ENCODE peak calls at places on chromosome 3, in five cellular contexts. H is astrocyte of the spinal cord, N is cardiac fibroblast, A is right atrium auricular region, I is transverse colon. J is an unnamed sample.

GRCh38 chr3:73094127-73094526 is 32.7 kb downstream of the EBLN2 start:
- DNase-seq in A (no peak), N (no peak), I (no peak), H (no peak), J (no peak)

GRCh38 chr3:99473321-99473751 is 165.1 kb upstream of the COL8A1 start:
- DNase-seq in I (no peak), A (no peak), N (peak; percentile 84), H (peak; percentile 69), J (no peak)

GRCh38 chr3:82637574-82637973 is 876.1 kb upstream of the GBE1 start:
- DNase-seq in A (no peak), H (no peak), N (no peak), I (no peak), J (no peak)

GRCh38 chr3:49007068-49007770 is at the start of gene WDR6:
- DNase-seq in H (peak; percentile 99), I (peak; percentile 98), A (peak; percentile 98), N (peak; percentile 98), J (peak; percentile 99)

GRCh38 chr3:133992951-133993595 is 36.7 kb downstream of the SLCO2A1 start:
- DNase-seq in A (peak; percentile 54), H (no peak), N (no peak), I (no peak), J (no peak)

GRCh38 chr3:18153571-18154173 is 271.5 kb downstream of the SATB1 start:
- DNase-seq in H (peak; percentile 66), I (no peak), N (peak; percentile 90), A (no peak), J (no peak)

GRCh38 chr3:115418583-115418982 is 204.7 kb upstream of the GAP43 start:
- DNase-seq in H (no peak), I (no peak), N (no peak), A (no peak), J (no peak)

GRCh38 chr3:133868166-133868565 is 27.5 kb downstream of the RAB6B start:
- DNase-seq in N (no peak), A (no peak), H (no peak), I (no peak), J (no peak)

GRCh38 chr3:14546041-14546440 is 5.9 kb upstream of the GRIP2 start:
- DNase-seq in H (no peak), A (no peak), I (no peak), N (no peak), J (no peak)

GRCh38 chr3:184377882-184378445 is at the start of gene THPO:
- DNase-seq in H (no peak), N (no peak), I (no peak), A (no peak), J (no peak)

GRCh38 chr3:52596658-52597265 is 60.4 kb downstream of the UQCC5 start:
- DNase-seq in N (no peak), H (no peak), A (no peak), I (no peak), J (no peak)

GRCh38 chr3:65713016-65713415 is 325.7 kb downstream of the MAGI1 start:
- DNase-seq in I (no peak), N (peak; percentile 62), A (no peak), H (peak; percentile 86), J (no peak)

GRCh38 chr3:11226042-11226370 is 46.2 kb upstream of the ATG7 start:
- DNase-seq in I (peak; percentile 71), N (no peak), H (no peak), A (no peak), J (no peak)

GRCh38 chr3:38545983-38546382 is 49.8 kb downstream of the EXOG start:
- DNase-seq in H (no peak), I (peak; percentile 1), N (no peak), A (no peak), J (peak; percentile 46)

GRCh38 chr3:4710191-4710590 is 217.0 kb downstream of the ITPR1 start:
- DNase-seq in A (no peak), I (no peak), N (no peak), H (no peak), J (no peak)

GRCh38 chr3:72520690-72521308 is 327.4 kb downstream of the SHQ1 start:
- DNase-seq in N (peak; percentile 57), A (no peak), H (peak; percentile 85), I (no peak), J (no peak)

GRCh38 chr3:63344676-63345075 is 66.6 kb downstream of the SYNPR start:
- DNase-seq in I (no peak), A (no peak), N (no peak), H (no peak), J (no peak)

GRCh38 chr3:45665101-45665572 is 24.1 kb upstream of the SACM1L start:
- DNase-seq in H (no peak), A (no peak), I (peak; percentile 54), N (peak; percentile 58), J (no peak)

GRCh38 chr3:45667569-45667967 is 21.6 kb upstream of the SACM1L start:
- DNase-seq in N (no peak), H (no peak), A (no peak), I (no peak), J (no peak)

GRCh38 chr3:45660567-45660901 is 28.7 kb upstream of the SACM1L start:
- DNase-seq in I (no peak), H (no peak), N (no peak), A (no peak), J (no peak)

GRCh38 chr3:45666729-45667440 is 22.3 kb upstream of the SACM1L start:
- DNase-seq in N (peak; percentile 83), I (no peak), A (no peak), H (peak; percentile 67), J (peak; percentile 91)

GRCh38 chr3:45664558-45664957 is 24.6 kb upstream of the SACM1L start:
- DNase-seq in N (no peak), A (no peak), H (no peak), I (peak; percentile 53), J (no peak)
- TF ChIP-seq CTCF in N (no peak), A (no peak), H (no peak), I (no peak), J (no peak)

DNA sequence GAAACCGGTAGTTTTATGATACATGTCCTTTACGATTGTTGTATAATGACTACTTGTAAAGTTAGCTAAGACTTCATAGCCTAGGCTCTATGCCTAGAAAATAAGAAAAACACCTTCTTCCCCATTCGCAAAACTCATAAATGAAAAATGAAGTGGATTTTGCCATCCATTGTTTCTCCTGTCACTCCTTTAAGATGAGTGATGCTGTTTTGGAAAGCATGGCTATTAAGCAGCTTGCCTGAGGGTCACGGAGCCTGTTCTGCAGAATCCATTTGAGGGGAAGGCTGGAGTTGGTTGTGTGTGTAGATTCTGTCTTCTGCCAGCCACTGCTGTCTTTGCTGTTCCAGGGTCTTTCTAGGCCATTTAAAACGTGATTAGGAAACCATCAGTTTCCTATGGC is 31.5 kb downstream of the ROBO2 start:
- DNase-seq in I (no peak), N (no peak), H (no peak), A (no peak), J (no peak)
- TF ChIP-seq CTCF in I (no peak), N (no peak), H (no peak), A (no peak), J (no peak)

DNA sequence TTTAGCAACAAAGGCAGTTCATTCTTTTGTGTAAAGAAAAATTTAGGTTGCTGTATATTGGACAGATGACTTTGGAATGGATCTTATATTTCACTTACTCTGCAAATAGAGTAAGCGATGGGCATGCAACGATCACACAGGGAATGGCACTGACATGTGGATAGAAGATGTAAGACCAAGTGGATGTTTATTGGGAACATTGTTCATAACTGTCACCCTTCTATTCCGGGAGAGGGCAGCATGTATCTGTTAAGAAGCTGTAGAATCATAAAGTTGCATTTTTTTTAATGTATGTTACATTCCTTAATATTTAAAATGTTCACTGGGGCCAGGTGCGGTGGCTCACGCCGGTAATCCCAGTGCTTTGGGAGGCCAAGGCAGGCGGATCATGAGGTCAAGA is 41.2 kb downstream of the HPS3 start:
- DNase-seq in N (no peak), I (no peak), H (no peak), A (no peak), J (no peak)
- TF ChIP-seq CTCF in N (no peak), I (no peak), H (no peak), A (no peak), J (no peak)

GRCh38 chr3:23490459-23490858 is 287.3 kb downstream of the UBE2E2 start:
- DNase-seq in H (peak; percentile 66), A (no peak), N (peak; percentile 82), I (no peak), J (no peak)
- TF ChIP-seq CTCF in H (no peak), A (no peak), N (no peak), I (no peak), J (no peak)

GRCh38 chr3:149686996-149687395 is 29.2 kb upstream of the WWTR1 start:
- DNase-seq in H (no peak), A (no peak), I (no peak), N (no peak), J (no peak)
- TF ChIP-seq CTCF in H (no peak), A (no peak), I (no peak), N (no peak), J (no peak)

DNA sequence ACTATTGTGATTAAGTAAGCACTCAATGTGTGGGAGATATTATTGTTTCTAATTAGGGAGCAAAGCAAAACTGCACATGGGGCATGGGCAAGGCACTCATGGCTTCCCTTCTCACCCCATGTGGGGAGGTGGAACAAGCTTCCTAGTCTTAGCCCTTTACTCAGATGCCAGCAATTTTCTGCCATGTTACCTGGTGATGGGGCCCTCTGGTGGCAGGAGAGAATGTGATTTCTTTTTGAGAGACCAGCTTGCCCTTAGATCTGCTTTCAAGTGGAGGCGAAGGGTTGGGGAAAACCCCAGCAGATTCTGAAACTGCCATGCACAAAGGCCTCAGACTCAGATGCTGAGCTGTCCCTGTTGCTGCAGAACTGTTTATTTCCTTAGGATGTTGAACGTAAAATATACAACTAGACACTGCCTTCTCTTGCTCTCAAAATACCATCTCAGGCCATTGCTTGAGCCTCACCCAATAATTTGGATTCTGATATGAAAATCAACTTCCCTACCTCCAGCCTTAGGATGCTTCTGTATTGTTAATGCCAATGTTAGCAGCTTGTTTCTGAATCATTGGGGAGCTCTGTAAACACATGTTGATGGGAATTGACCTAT is 130.2 kb upstream of the TPRG1 start:
- DNase-seq in H (peak; percentile 43), A (no peak), N (peak; percentile 56), I (peak; percentile 47), J (no peak)
- TF ChIP-seq CTCF in H (peak; percentile 57), A (peak; percentile 52), N (peak; percentile 44), I (peak; percentile 39), J (peak; percentile 43)

DNA sequence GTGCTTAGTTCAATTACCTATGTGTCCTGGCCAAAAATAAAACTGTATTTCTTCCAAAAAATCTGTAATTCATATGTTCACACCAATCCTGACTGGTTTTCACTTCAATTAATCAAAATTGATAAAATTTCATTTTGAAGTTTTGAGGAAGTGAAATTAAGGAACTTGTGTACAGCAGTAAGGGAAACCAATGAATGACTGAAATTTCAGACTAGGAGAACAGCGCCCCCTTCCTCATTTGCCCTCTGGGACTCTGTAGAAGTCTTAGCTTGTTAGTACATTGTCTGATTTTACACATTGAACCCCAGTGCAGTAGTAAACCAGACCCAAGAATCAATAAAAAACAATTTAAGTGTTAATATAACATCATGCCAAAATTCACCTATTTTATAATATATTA is 495.3 kb upstream of the AGTR1 start:
- DNase-seq in A (no peak), H (no peak), I (no peak), N (no peak), J (no peak)
- TF ChIP-seq CTCF in A (no peak), H (peak; percentile 20), I (no peak), N (peak; percentile 9), J (no peak)

GRCh38 chr3:87006844-87007439 is 16.0 kb upstream of the VGLL3 start:
- DNase-seq in I (no peak), H (peak; percentile 58), A (no peak), N (peak; percentile 75), J (no peak)
- TF ChIP-seq CTCF in I (no peak), H (peak; percentile 69), A (peak; percentile 38), N (peak; percentile 57), J (peak; percentile 63)